ENCODE peak calls at places on chromosomes 1 and 21, in five cellular contexts. C is heart right ventricle; T is substantia nigra; P is CD8-positive, alpha-beta memory T cell; V is coronary artery. R is an unnamed sample.

GRCh38 chr1:160575112-160575664 is 4.1 kb downstream of the CD84 start:
- DNase-seq in C (no peak), T (no peak), P (no peak), V (no peak), R (no peak)

GRCh38 chr1:211327341-211327921 is 798 bp downstream of the TRAF5 start:
- DNase-seq in C (no peak), T (no peak), P (peak; percentile 54), V (no peak), R (no peak)

GRCh38 chr1:214420833-214421232 is 130.6 kb downstream of the PTPN14 start:
- DNase-seq in C (no peak), T (no peak), P (no peak), V (no peak), R (no peak)

GRCh38 chr1:63205776-63206175 is 116.6 kb upstream of the FOXD3 start:
- DNase-seq in C (no peak), T (no peak), P (no peak), V (no peak), R (no peak)

GRCh38 chr1:107135466-107135865 is 5.4 kb upstream of the NTNG1 start:
- DNase-seq in C (no peak), T (no peak), P (no peak), V (no peak), R (no peak)

GRCh38 chr1:208029381-208030319 is 118.7 kb upstream of the CD34 start:
- DNase-seq in C (no peak), T (no peak), P (no peak), V (peak; percentile 84), R (no peak)

GRCh38 chr21:37415938-37416337 is 49.4 kb downstream of the DYRK1A start:
- DNase-seq in C (no peak), T (no peak), P (no peak), V (no peak), R (no peak)

GRCh38 chr1:39398278-39399010 is 93.0 kb upstream of the BMP8A start:
- DNase-seq in C (no peak), T (no peak), P (no peak), V (peak; percentile 86), R (no peak)

GRCh38 chr1:7302873-7303272 is 468.2 kb upstream of the VAMP3 start:
- DNase-seq in C (no peak), T (no peak), P (no peak), V (no peak), R (no peak)

GRCh38 chr21:35483267-35483666 is 434.2 kb upstream of the RUNX1 start:
- DNase-seq in C (no peak), T (no peak), P (no peak), V (no peak), R (no peak)

GRCh38 chr1:236457775-236458174 is 63.7 kb downstream of the EDARADD start:
- DNase-seq in C (no peak), T (no peak), P (no peak), V (no peak), R (no peak)

GRCh38 chr1:38941527-38942019 is at the start of gene RHBDL2:
- DNase-seq in C (peak; percentile 72), T (peak; percentile 81), P (no peak), V (peak; percentile 76), R (peak; percentile 88)

GRCh38 chr1:119097380-119097779 is 43.1 kb downstream of the WARS2 start:
- DNase-seq in C (no peak), T (no peak), P (no peak), V (no peak), R (no peak)

GRCh38 chr1:85580046-85580411 is 532 bp upstream of the CCN1 start:
- DNase-seq in C (no peak), T (no peak), P (no peak), V (no peak), R (no peak)

GRCh38 chr1:177973585-177973984 is 3.7 kb upstream of the SEC16B start:
- DNase-seq in C (no peak), T (no peak), P (no peak), V (no peak), R (no peak)

GRCh38 chr1:37656881-37657280 is 22.2 kb upstream of the RSPO1 start:
- DNase-seq in C (no peak), T (no peak), P (no peak), V (no peak), R (no peak)

GRCh38 chr1:31704261-31705079 is 653 bp upstream of the COL16A1 start:
- DNase-seq in C (no peak), T (no peak), P (no peak), V (no peak), R (no peak)

GRCh38 chr1:164602480-164603093 is 43.6 kb downstream of the PBX1 start:
- DNase-seq in C (peak; percentile 57), T (peak; percentile 40), P (no peak), V (no peak), R (no peak)

GRCh38 chr1:41418868-41419583 is 57.8 kb downstream of the FOXO6 start:
- DNase-seq in C (peak; percentile 80), T (no peak), P (no peak), V (peak; percentile 95), R (peak; percentile 83)

GRCh38 chr1:204069887-204070286 is 3.0 kb upstream of the SOX13 start:
- DNase-seq in C (no peak), T (no peak), P (no peak), V (no peak), R (no peak)

GRCh38 chr1:190478193-190479007 is 736 bp upstream of the BRINP3 start:
- DNase-seq in C (no peak), T (peak; percentile 34), P (no peak), V (no peak), R (no peak)

GRCh38 chr1:205725514-205725913 is 24.5 kb downstream of the NUCKS1 start:
- DNase-seq in C (no peak), T (no peak), P (no peak), V (no peak), R (no peak)
- H3K27ac ChIP-seq in C (no peak overlapping the region), T (no peak overlapping the region), P (no peak overlapping the region), V (no peak overlapping the region), R (no peak overlapping the region)

GRCh38 chr1:48480504-48480903 is 8.5 kb upstream of the SPATA6 start:
- DNase-seq in C (no peak), T (no peak), P (no peak), V (no peak), R (no peak)
- H3K27ac ChIP-seq in C (no peak overlapping the region), T (no peak overlapping the region), P (no peak overlapping the region), V (no peak overlapping the region), R (no peak overlapping the region)

GRCh38 chr1:185376288-185376687 is 59.2 kb upstream of the IVNS1ABP start:
- DNase-seq in C (no peak), T (no peak), P (no peak), V (no peak), R (no peak)
- H3K27ac ChIP-seq in C (no peak overlapping the region), T (no peak overlapping the region), P (no peak overlapping the region), V (no peak overlapping the region), R (peak overlapping the region; percentile 33)

GRCh38 chr1:226074046-226074445 is 11.5 kb downstream of the H3-3A start:
- DNase-seq in C (no peak), T (no peak), P (no peak), V (no peak), R (no peak)
- H3K27ac ChIP-seq in C (no peak overlapping the region), T (no peak overlapping the region), P (no peak overlapping the region), V (no peak overlapping the region), R (no peak overlapping the region)

GRCh38 chr1:228171221-228171891 is 5.8 kb downstream of the IBA57 start:
- DNase-seq in C (no peak), T (no peak), P (no peak), V (no peak), R (no peak)

GRCh38 chr1:228174482-228175315 is 9.1 kb downstream of the IBA57 start:
- DNase-seq in C (no peak), T (no peak), P (no peak), V (peak; percentile 73), R (peak; percentile 35)

GRCh38 chr1:228175316-228176023 is 9.9 kb downstream of the IBA57 start:
- DNase-seq in C (no peak), T (no peak), P (no peak), V (no peak), R (peak; percentile 73)

GRCh38 chr1:228170666-228171065 is 5.1 kb downstream of the IBA57 start:
- DNase-seq in C (no peak), T (no peak), P (no peak), V (no peak), R (no peak)

DNA sequence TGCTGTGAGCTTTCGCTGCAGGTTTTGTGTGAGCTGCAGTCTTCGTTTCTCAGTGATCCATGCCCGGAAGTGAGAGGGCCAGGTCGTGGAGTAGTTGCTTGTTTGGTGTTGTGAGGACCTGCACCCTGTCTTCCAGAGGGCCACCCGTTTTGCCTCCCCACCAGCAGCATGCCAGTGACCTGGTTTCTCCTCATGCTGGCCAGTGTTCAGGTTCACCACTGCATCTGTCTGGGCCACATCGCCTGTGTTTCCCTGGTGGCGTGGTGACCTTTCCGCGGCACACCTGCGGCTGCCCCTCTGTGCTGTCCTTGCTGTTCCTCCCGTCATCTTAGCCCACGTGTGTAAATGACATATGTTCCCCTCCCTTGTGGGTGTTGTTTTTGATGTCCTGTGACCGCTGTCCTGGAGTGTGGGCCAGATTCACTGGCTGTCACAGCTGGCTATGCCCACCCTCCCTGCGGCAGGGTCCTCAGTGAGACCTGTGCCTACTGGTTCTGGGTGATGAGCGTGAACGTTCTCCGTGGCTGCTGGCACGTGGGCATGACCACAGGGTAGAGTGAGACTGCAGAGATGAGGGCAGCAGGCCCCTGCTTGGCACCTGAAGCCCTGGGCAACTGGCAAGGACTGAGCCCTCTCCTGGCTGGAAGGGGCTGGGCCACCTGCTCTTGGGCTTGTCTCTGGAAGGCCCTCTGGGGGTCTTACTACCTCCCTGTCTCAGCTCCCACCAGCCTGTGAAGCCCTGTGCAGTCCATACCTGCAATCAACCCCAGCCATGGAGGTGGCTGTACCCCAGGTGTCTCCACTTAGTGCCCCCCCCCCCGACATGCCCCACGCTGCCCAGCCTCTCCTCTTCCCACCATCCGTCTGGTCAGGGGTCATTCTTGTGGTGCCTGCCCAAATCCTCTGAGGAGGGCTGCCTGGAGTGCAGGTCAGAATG is 7.3 kb downstream of the IBA57 start:
- DNase-seq in C (no peak), T (no peak), P (no peak), V (no peak), R (no peak)
- H3K27ac ChIP-seq in C (no peak overlapping the region), T (no peak overlapping the region), P (no peak overlapping the region), V (no peak overlapping the region), R (no peak overlapping the region)

DNA sequence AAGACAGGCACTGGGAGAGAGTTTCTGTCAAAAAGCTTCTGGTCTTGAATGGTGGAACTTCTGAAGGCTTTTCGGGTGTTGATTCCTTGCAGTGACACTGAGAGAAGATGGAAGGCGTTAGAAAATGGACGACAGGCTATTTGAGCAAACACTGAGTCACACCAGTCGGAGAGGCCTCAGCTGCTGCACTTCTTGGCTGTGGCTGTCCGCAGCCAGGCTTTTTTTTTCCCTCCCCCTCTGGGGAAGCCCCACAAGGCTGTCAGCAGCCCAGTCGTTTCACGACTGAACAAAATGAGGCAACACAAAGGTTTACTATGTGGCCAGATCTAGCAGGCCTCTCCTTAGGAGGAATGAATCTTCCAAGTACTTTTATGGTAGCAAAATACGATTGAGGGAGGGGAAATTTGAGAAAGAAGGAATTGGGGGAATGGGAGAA is 25.9 kb downstream of the GPR3 start:
- DNase-seq in C (peak; percentile 62), T (peak; percentile 72), P (no peak), V (peak; percentile 90), R (peak; percentile 81)
- H3K27ac ChIP-seq in C (peak overlapping the region; percentile 30), T (peak overlapping the region; percentile 83), P (peak overlapping the region; percentile 5), V (peak overlapping the region; percentile 71), R (peak overlapping the region; percentile 82)

R was measured in left lung.